ENCODE peak calls at places on chromosomes 13 and 19, in nine cellular contexts. K, A, T, I, H, X, S, Q and P are unnamed samples.

GRCh38 chr13:50531917-50532899 is 311.3 kb downstream of the DLEU7 start:
- DNase-seq in H (no peak), X (peak), S (peak), I (no peak), K (peak), Q (no peak), T (no peak), A (no peak), P (no peak)

GRCh38 chr19:48713041-48713863 is 6.3 kb downstream of the MAMSTR start:
- DNase-seq in H (no peak), X (no peak), A (no peak), I (peak), K (peak), S (no peak), Q (no peak), T (no peak), P (no peak)

GRCh38 chr19:6925801-6926751 is 38.7 kb downstream of the ADGRE1 start:
- DNase-seq in T (peak), S (peak), X (peak), H (no peak), A (no peak), Q (no peak), K (peak), I (no peak), P (peak)

GRCh38 chr19:47415953-47416666 is 3.2 kb downstream of the MEIS3 start:
- DNase-seq in S (no peak), I (no peak), A (no peak), X (no peak), T (no peak), Q (no peak), K (no peak), H (no peak), P (no peak)

GRCh38 chr13:60679131-60679530 is 282.1 kb downstream of the TDRD3 start:
- DNase-seq in X (peak), H (no peak), I (no peak), S (no peak), Q (no peak), A (no peak), K (no peak), T (no peak), P (no peak)

GRCh38 chr13:99693351-99693750 is 192.1 kb downstream of the TM9SF2 start:
- DNase-seq in A (no peak), S (no peak), K (no peak), H (no peak), T (no peak), I (no peak), X (no peak), Q (no peak), P (no peak)

GRCh38 chr19:1045247-1045603 is 5.3 kb downstream of the ABCA7 start:
- DNase-seq in S (no peak), H (no peak), Q (peak), I (peak), K (peak), A (no peak), X (no peak), T (peak), P (peak)

GRCh38 chr19:45667620-45668341 is at the start of gene GIPR:
- DNase-seq in S (peak), Q (peak), K (peak), H (no peak), A (peak), I (peak), X (peak), T (no peak), P (peak)

GRCh38 chr19:7242601-7243258 is 51.5 kb downstream of the INSR start:
- DNase-seq in H (peak), Q (no peak), S (peak), X (peak), T (no peak), A (no peak), K (peak), I (no peak), P (peak)

GRCh38 chr13:66353664-66354063 is 876.5 kb downstream of the PCDH9 start:
- DNase-seq in A (no peak), I (no peak), Q (no peak), T (no peak), S (no peak), X (no peak), H (no peak), K (no peak), P (no peak)

GRCh38 chr13:24493356-24493755 is 19.2 kb downstream of the PARP4 start:
- DNase-seq in S (peak), T (no peak), X (no peak), H (no peak), Q (no peak), A (no peak), I (no peak), K (no peak), P (no peak)

GRCh38 chr19:47405854-47406417 is 13.4 kb downstream of the MEIS3 start:
- DNase-seq in I (no peak), X (no peak), Q (no peak), K (no peak), A (no peak), S (no peak), H (no peak), T (no peak), P (no peak)

GRCh38 chr13:46012404-46012803 is 40.1 kb downstream of the ZC3H13 start:
- DNase-seq in S (no peak), I (no peak), T (no peak), Q (no peak), K (peak), H (no peak), X (peak), A (no peak), P (no peak)

GRCh38 chr19:50506700-50507099 is 4.3 kb downstream of the JOSD2 start:
- DNase-seq in T (no peak), I (no peak), Q (no peak), H (no peak), X (no peak), S (no peak), K (no peak), A (no peak), P (no peak)

GRCh38 chr13:84896128-84896527 is 903.1 kb downstream of the SLITRK6 start:
- DNase-seq in Q (no peak), X (peak), H (no peak), A (no peak), S (peak), T (peak), K (peak), I (no peak), P (peak)

GRCh38 chr19:10007366-10007765 is 2.9 kb downstream of the COL5A3 start:
- DNase-seq in I (no peak), X (no peak), Q (peak), S (peak), A (no peak), H (peak), T (no peak), K (peak), P (no peak)

GRCh38 chr19:30671622-30672051 is 299.5 kb downstream of the ZNF536 start:
- DNase-seq in K (no peak), X (no peak), Q (no peak), S (peak), H (no peak), I (no peak), A (no peak), T (no peak), P (no peak)

GRCh38 chr13:98972627-98973026 is 5.2 kb downstream of the DOCK9 start:
- DNase-seq in S (peak), X (peak), T (no peak), H (no peak), I (no peak), A (no peak), Q (no peak), K (peak), P (no peak)

GRCh38 chr19:6433165-6433564 is 398 bp downstream of the SLC25A41 start:
- DNase-seq in T (no peak), H (no peak), Q (no peak), X (no peak), A (no peak), I (no peak), S (no peak), K (no peak), P (no peak)

GRCh38 chr19:49987159-49987698 is 26.3 kb upstream of the SIGLEC11 start:
- DNase-seq in H (peak), X (peak), I (no peak), A (peak), Q (peak), T (peak), S (peak), K (peak), P (peak)

GRCh38 chr19:50798116-50798942 is 8.1 kb downstream of the ACP4 start:
- DNase-seq in Q (no peak), I (no peak), K (no peak), S (no peak), T (no peak), X (no peak), H (no peak), A (no peak), P (no peak)

GRCh38 chr19:293436-294110 is 2.4 kb upstream of the PLPP2 start:
- DNase-seq in I (no peak), A (no peak), K (no peak), Q (no peak), S (no peak), X (no peak), T (no peak), H (peak), P (no peak)